ENCODE peak calls at places on chromosome 3, in seven cellular contexts. F, D, J, B, O, R and G are unnamed samples.

GRCh38 chr3:146589899-146590508 is 15.1 kb downstream of the PLSCR5 start:
- DNase-seq in B (no peak), D (no peak), J (peak), F (peak), O (no peak), R (peak), G (peak)

GRCh38 chr3:96266395-96267187 is 547.8 kb upstream of the EPHA6 start:
- DNase-seq in F (peak), O (no peak), R (no peak), D (no peak), B (no peak), J (no peak), G (no peak)

GRCh38 chr3:15050405-15051092 is 14.6 kb downstream of the MRPS25 start:
- DNase-seq in J (no peak), F (no peak), B (no peak), D (no peak), O (no peak), R (no peak), G (no peak)

GRCh38 chr3:196198771-196199753 is 12.1 kb downstream of the ZDHHC19 start:
- DNase-seq in R (no peak), J (peak), O (peak), F (no peak), D (no peak), B (no peak), G (no peak)

GRCh38 chr3:95522449-95522848 is 1291.9 kb upstream of the EPHA6 start:
- DNase-seq in R (no peak), O (no peak), B (no peak), J (no peak), F (no peak), D (no peak), G (no peak)

GRCh38 chr3:112117826-112118571 is 15.0 kb downstream of the GCSAM start:
- DNase-seq in F (no peak), B (no peak), J (peak), D (no peak), R (no peak), O (no peak), G (no peak)

GRCh38 chr3:122497425-122497824 is 17.3 kb downstream of the KPNA1 start:
- DNase-seq in D (no peak), F (peak), O (no peak), J (no peak), R (no peak), B (no peak), G (peak)

GRCh38 chr3:23710555-23710954 is 95.2 kb upstream of the UBE2E1 start:
- DNase-seq in R (no peak), O (peak), J (peak), B (no peak), F (peak), D (no peak), G (peak)

GRCh38 chr3:127729556-127730056 is 56.9 kb downstream of the ABTB1 start:
- DNase-seq in D (no peak), R (no peak), B (no peak), J (no peak), F (no peak), O (no peak), G (no peak)

GRCh38 chr3:41093476-41093875 is 105.8 kb upstream of the CTNNB1 start:
- DNase-seq in J (no peak), O (no peak), B (no peak), F (no peak), D (no peak), R (no peak), G (no peak)

GRCh38 chr3:177713921-177714900 is 516.9 kb upstream of the TBL1XR1 start:
- DNase-seq in F (no peak), O (no peak), J (peak), B (no peak), R (no peak), D (no peak), G (no peak)

GRCh38 chr3:52441122-52441771 is 3.7 kb downstream of the SEMA3G start:
- DNase-seq in R (no peak), O (no peak), F (no peak), B (peak), D (no peak), J (no peak), G (no peak)

GRCh38 chr3:50550079-50550736 is 17.3 kb downstream of the C3orf18 start:
- DNase-seq in J (peak), B (peak), F (no peak), D (peak), O (peak), R (peak), G (peak)

GRCh38 chr3:137008976-137009375 is 51.2 kb downstream of the IL20RB start:
- DNase-seq in O (no peak), J (no peak), D (no peak), R (no peak), B (no peak), F (no peak), G (no peak)

GRCh38 chr3:100045696-100046095 is 68.6 kb downstream of the FILIP1L start:
- DNase-seq in B (peak), J (peak), O (peak), R (peak), F (peak), D (no peak), G (peak)

GRCh38 chr3:174891524-174892203 is 32.5 kb downstream of the NAALADL2 start:
- DNase-seq in B (no peak), R (peak), J (peak), F (no peak), O (no peak), D (peak), G (peak)

GRCh38 chr3:110243081-110243480 is 828.5 kb upstream of the NECTIN3 start:
- DNase-seq in B (no peak), O (no peak), R (no peak), J (no peak), D (no peak), F (peak), G (peak)

GRCh38 chr3:150342951-150343468 is 65.1 kb upstream of the TSC22D2 start:
- DNase-seq in D (no peak), O (no peak), R (no peak), B (no peak), F (no peak), J (no peak), G (no peak)

GRCh38 chr3:14451844-14452533 is 49.6 kb downstream of the SLC6A6 start:
- DNase-seq in R (no peak), B (no peak), F (peak), D (no peak), O (peak), J (peak), G (peak)

GRCh38 chr3:2770451-2770850 is 339.7 kb downstream of the IL5RA start:
- DNase-seq in R (peak), J (peak), D (no peak), B (no peak), F (no peak), O (no peak), G (no peak)

GRCh38 chr3:50166309-50167019 is 11.3 kb downstream of the SEMA3F start:
- DNase-seq in B (no peak), O (no peak), R (no peak), F (peak), D (no peak), J (no peak), G (no peak)

GRCh38 chr3:123734527-123734902 is 149.6 kb downstream of the MYLK start:
- DNase-seq in F (no peak), D (no peak), O (no peak), J (no peak), B (no peak), R (no peak), G (no peak)

GRCh38 chr3:123020709-123021108 is 6.9 kb downstream of the SEMA5B start:
- DNase-seq in R (no peak), B (no peak), D (peak), O (no peak), F (no peak), J (no peak), G (no peak)

GRCh38 chr3:119582178-119582577 is 2.9 kb downstream of the ADPRH start:
- DNase-seq in J (no peak), R (no peak), D (no peak), F (no peak), O (no peak), B (no peak), G (no peak)

GRCh38 chr3:107124885-107125284 is 252.4 kb upstream of the CCDC54 start:
- DNase-seq in F (peak), O (no peak), R (peak), J (peak), D (no peak), B (no peak), G (peak)

GRCh38 chr3:144677118-144677517 is 705.5 kb downstream of the DIPK2A start:
- DNase-seq in F (peak), R (no peak), O (no peak), D (no peak), B (no peak), J (peak), G (peak)

GRCh38 chr3:65587650-65588439 is 450.9 kb downstream of the MAGI1 start:
- DNase-seq in J (no peak), B (no peak), R (no peak), O (no peak), D (no peak), F (no peak), G (no peak)

GRCh38 chr3:28347374-28348285 is 891 bp upstream of the ZCWPW2 start:
- DNase-seq in F (no peak), B (no peak), R (peak), O (no peak), D (no peak), J (peak), G (no peak)

GRCh38 chr3:171379281-171379680 is 80.9 kb downstream of the TNIK start:
- DNase-seq in J (peak), F (peak), D (no peak), R (no peak), B (no peak), O (no peak), G (no peak)

GRCh38 chr3:52809821-52810377 is 15.3 kb downstream of the ITIH3 start:
- DNase-seq in R (no peak), O (no peak), J (no peak), D (no peak), B (no peak), F (no peak), G (no peak)

GRCh38 chr3:15899438-15899837 is 101.7 kb upstream of the ANKRD28 start:
- DNase-seq in F (peak), B (no peak), D (no peak), R (no peak), J (peak), O (no peak), G (peak)

GRCh38 chr3:124552224-124552623 is 178.0 kb upstream of the UMPS start:
- DNase-seq in B (no peak), J (no peak), O (no peak), R (no peak), D (peak), F (peak), G (no peak)

GRCh38 chr3:56769125-56769709 is 32.5 kb downstream of the ARHGEF3 start:
- DNase-seq in D (no peak), J (no peak), F (no peak), R (no peak), B (no peak), O (no peak), G (no peak)

GRCh38 chr3:149015383-149015782 is 24.0 kb downstream of the GYG1 start:
- DNase-seq in O (no peak), D (no peak), B (no peak), F (no peak), J (no peak), R (no peak), G (peak)

GRCh38 chr3:32423956-32424558 is 32.4 kb downstream of the CMTM7 start:
- DNase-seq in J (no peak), F (no peak), O (no peak), D (no peak), R (no peak), B (no peak), G (no peak)
- H3K4me3 ChIP-seq in J (no peak), F (no peak), O (no peak), D (no peak), R (no peak), B (no peak), G (no peak)

GRCh38 chr3:156290917-156291268 is 170.5 kb downstream of the KCNAB1 start:
- DNase-seq in R (no peak), D (no peak), F (no peak), B (no peak), J (no peak), O (no peak), G (no peak)
- H3K4me3 ChIP-seq in R (no peak), D (no peak), F (peak), B (peak), J (no peak), O (peak), G (no peak)

DNA sequence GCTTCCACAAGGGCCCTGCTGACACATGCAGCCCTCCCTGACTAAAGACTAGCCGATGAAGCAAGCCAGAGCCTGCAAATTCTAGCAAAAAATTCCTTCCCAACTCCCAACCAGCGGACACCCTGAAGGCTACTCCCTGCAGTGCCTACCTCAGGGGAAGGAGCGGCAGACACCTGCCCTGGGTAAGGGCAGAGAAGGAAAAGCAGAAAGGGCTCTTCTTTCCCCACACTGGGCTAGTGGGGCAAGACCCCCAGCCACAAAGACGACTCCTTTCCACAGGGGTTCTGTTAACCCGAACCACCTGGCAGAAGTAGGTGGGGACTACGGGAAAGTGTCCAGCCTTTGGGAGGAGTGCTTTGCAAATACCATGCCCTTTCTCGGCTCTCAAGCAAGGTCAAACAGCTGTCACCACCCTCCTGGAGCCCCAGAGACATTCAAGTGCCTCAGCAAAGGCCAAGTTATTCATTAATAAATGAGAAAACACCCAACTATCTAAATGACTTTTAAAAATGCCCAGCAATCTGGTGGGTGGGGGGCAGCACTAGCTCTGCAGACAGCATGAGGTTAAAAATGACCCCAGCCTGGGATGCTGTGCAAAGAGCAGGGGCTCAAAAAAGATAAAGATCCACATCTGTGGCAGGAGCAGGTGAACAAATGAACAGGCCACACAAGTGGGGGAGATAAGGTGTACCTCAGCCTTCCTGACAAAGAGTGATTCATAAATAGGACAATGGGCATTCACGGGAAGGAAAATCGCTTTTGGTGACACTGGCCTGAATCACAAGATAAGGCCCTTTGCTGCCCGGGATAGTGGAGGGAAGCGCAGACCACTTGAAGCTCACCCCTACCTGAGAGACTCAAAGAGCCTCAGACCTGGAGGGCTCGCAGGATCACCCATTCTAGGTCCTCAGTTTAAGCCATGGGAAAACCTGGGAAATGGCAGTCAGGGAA is 33.0 kb downstream of the CCDC12 start:
- DNase-seq in J (no peak), O (no peak), D (peak), R (peak), B (no peak), F (peak), G (no peak)
- H3K4me3 ChIP-seq in J (no peak), O (peak), D (no peak), R (peak), B (no peak), F (no peak), G (no peak)

GRCh38 chr3:71062037-71062919 is 521.2 kb downstream of the FOXP1 start:
- DNase-seq in D (no peak), F (no peak), R (no peak), O (no peak), B (no peak), J (no peak), G (no peak)
- H3K4me3 ChIP-seq in D (no peak), F (peak), R (peak), O (peak), B (peak), J (no peak), G (peak)

DNA sequence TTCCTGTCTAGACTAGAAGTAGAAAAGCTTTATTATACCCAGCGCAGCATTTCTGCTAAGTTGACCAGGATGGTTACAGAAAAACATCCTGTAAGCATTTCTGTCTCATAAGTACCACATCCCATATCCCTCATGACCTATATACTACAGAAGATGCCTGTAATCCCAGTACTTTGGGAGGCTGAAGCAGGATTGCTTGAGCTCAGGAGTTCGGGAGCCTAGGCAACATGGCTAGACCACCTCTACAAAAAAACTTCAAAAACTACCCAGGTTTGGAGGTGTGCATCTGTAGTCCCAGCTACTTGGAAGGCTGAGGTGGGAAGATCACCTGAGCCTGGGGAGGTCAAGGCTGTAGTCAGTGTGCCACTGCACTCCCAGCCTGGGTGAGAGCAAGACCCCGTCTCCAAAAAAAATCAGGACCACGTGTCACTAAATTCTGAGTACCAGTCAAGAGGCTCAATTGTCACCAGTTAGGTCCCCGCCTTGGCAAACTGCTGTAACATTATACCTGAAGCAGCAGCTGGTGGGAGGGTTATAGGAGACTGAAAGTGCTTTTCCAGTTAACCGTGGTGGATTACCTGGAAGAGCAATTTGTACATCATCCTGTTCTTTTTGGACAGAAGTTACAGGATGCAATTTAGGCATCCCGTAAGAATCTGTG is 6.2 kb downstream of the RPL32 start:
- DNase-seq in R (no peak), D (no peak), O (no peak), F (no peak), J (no peak), B (no peak), G (no peak)
- H3K4me3 ChIP-seq in R (no peak), D (no peak), O (no peak), F (no peak), J (no peak), B (no peak), G (no peak)

GRCh38 chr3:125990253-125990970 is 21.4 kb downstream of the ROPN1B start:
- DNase-seq in D (peak), O (peak), F (peak), J (peak), B (peak), R (peak), G (peak)
- H3K4me3 ChIP-seq in D (no peak), O (peak), F (peak), J (peak), B (peak), R (peak), G (peak)

DNA sequence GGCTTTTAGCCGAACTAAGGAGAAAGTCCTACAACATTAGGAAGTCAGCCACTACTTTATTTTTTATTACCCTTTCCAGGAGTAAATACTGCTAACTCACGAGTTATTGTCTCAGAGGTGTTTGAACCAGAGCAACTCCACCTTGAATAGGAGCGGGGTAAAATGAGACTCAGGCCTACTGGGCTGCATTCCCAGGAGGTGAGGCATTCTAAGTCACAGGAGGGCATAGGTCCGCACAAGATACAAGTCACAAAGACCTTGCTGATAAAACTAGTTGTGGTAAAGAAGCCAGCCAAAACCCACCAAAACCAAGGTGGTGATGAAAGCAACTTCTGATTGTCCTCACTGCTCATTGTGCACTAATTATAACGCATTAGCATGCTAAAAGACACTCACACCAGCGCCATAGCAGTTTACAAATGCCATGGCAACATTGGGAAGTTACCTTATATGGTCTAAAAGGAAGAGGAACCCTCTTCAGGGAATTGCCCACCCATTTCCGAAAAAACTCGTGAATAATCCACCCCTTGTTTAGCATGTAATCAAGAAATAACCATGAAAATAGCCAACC is 555.9 kb downstream of the IGSF11 start:
- DNase-seq in R (no peak), F (no peak), J (peak), D (no peak), B (no peak), O (no peak), G (no peak)
- H3K4me3 ChIP-seq in R (no peak), F (no peak), J (no peak), D (no peak), B (no peak), O (no peak), G (no peak)

GRCh38 chr3:159855599-159856495 is 132.8 kb upstream of the IL12A start:
- DNase-seq in F (no peak), D (no peak), O (no peak), J (peak), B (no peak), R (no peak), G (no peak)

GRCh38 chr3:159852821-159853505 is 135.7 kb upstream of the IL12A start:
- DNase-seq in B (peak), F (peak), R (no peak), O (peak), D (peak), J (peak), G (peak)

GRCh38 chr3:159856496-159857098 is 132.0 kb upstream of the IL12A start:
- DNase-seq in O (peak), R (no peak), B (no peak), D (no peak), F (no peak), J (no peak), G (no peak)

GRCh38 chr3:159853506-159853864 is 135.2 kb upstream of the IL12A start:
- DNase-seq in F (no peak), B (no peak), D (no peak), O (no peak), J (no peak), R (no peak), G (no peak)

GRCh38 chr3:159854500-159855124 is 134.0 kb upstream of the IL12A start:
- DNase-seq in R (no peak), O (peak), J (peak), B (no peak), D (no peak), F (peak), G (peak)
- H3K4me3 ChIP-seq in R (no peak), O (peak), J (no peak), B (peak), D (no peak), F (peak), G (peak)